ENCODE peak calls at places on chromosome 20, in ten cellular contexts. K, W, I, T, S, F, B, G, U and J are unnamed samples.

GRCh38 chr20:32920066-32920465 is 61.3 kb downstream of the EFCAB8 start:
- DNase-seq in K (no peak), W (no peak), I (no peak), T (no peak), S (no peak), F (no peak), B (no peak), G (no peak), U (no peak), J (no peak)

GRCh38 chr20:2217857-2218529 is 77.8 kb upstream of the TGM3 start:
- DNase-seq in K (no peak), W (peak), I (no peak), T (no peak), S (no peak), F (no peak), B (no peak), G (no peak), U (peak), J (no peak)

GRCh38 chr20:34703573-34704176 is 469 bp upstream of the TP53INP2 start:
- DNase-seq in K (no peak), W (no peak), I (peak), T (no peak), S (peak), F (peak), B (peak), G (peak), U (peak), J (peak)

GRCh38 chr20:44137210-44137781 is 49.7 kb downstream of the JPH2 start:
- DNase-seq in K (peak), W (peak), I (peak), T (no peak), S (peak), F (peak), B (peak), G (no peak), U (no peak), J (peak)

GRCh38 chr20:57701090-57701489 is 8.7 kb downstream of the PMEPA1 start:
- DNase-seq in K (no peak), W (no peak), I (no peak), T (no peak), S (no peak), F (no peak), B (no peak), G (no peak), U (no peak), J (no peak)

GRCh38 chr20:60147004-60147403 is 188.8 kb downstream of the CDH26 start:
- DNase-seq in K (no peak), W (no peak), I (no peak), T (no peak), S (no peak), F (no peak), B (no peak), G (no peak), U (no peak), J (no peak)

GRCh38 chr20:51128198-51128597 is 105.3 kb upstream of the KCNG1 start:
- DNase-seq in K (peak), W (no peak), I (no peak), T (no peak), S (peak), F (no peak), B (no peak), G (peak), U (no peak), J (peak)

GRCh38 chr20:39751557-39752137 is 789.5 kb downstream of the DHX35 start:
- DNase-seq in K (no peak), W (no peak), I (no peak), T (no peak), S (no peak), F (no peak), B (no peak), G (no peak), U (no peak), J (no peak)

GRCh38 chr20:46021361-46022359 is 7.4 kb upstream of the SLC12A5 start:
- DNase-seq in K (peak), W (no peak), I (no peak), T (peak), S (peak), F (peak), B (peak), G (no peak), U (peak), J (no peak)

GRCh38 chr20:10861086-10861485 is 187.3 kb upstream of the JAG1 start:
- DNase-seq in K (peak), W (no peak), I (no peak), T (no peak), S (peak), F (no peak), B (no peak), G (peak), U (no peak), J (peak)

GRCh38 chr20:25058797-25059486 is 1.0 kb upstream of the ACSS1 start:
- DNase-seq in K (no peak), W (no peak), I (peak), T (peak), S (no peak), F (no peak), B (no peak), G (no peak), U (no peak), J (peak)
- TF ChIP-seq CTCF in K (no peak), W (no peak), I (no peak), T (no peak), S (peak), F (no peak), B (no peak), G (no peak), U (no peak), J (no peak)

GRCh38 chr20:4569092-4569491 is 152.6 kb upstream of the PRND start:
- DNase-seq in K (no peak), W (no peak), I (no peak), T (no peak), S (no peak), F (peak), B (peak), G (no peak), U (no peak), J (no peak)
- TF ChIP-seq CTCF in K (no peak), W (no peak), I (no peak), T (no peak), S (peak), F (peak), B (no peak), G (peak), U (no peak), J (peak)

GRCh38 chr20:16128538-16129106 is 444.6 kb downstream of the KIF16B start:
- DNase-seq in K (no peak), W (no peak), I (no peak), T (no peak), S (no peak), F (no peak), B (no peak), G (peak), U (no peak), J (no peak)

GRCh38 chr20:16125810-16126209 is 447.4 kb downstream of the KIF16B start:
- DNase-seq in K (no peak), W (no peak), I (no peak), T (no peak), S (no peak), F (no peak), B (no peak), G (peak), U (no peak), J (no peak)

GRCh38 chr20:16123623-16124022 is 449.6 kb downstream of the KIF16B start:
- DNase-seq in K (no peak), W (no peak), I (no peak), T (no peak), S (no peak), F (no peak), B (no peak), G (peak), U (no peak), J (no peak)

GRCh38 chr20:16124491-16124890 is 448.8 kb downstream of the KIF16B start:
- DNase-seq in K (no peak), W (no peak), I (no peak), T (no peak), S (no peak), F (no peak), B (no peak), G (no peak), U (no peak), J (no peak)

GRCh38 chr20:16124911-16125776 is 448.1 kb downstream of the KIF16B start:
- DNase-seq in K (no peak), W (no peak), I (no peak), T (no peak), S (no peak), F (no peak), B (no peak), G (no peak), U (no peak), J (no peak)
- TF ChIP-seq CTCF in K (no peak), W (no peak), I (no peak), T (no peak), S (no peak), F (no peak), B (no peak), G (no peak), U (no peak), J (no peak)

GRCh38 chr20:19211252-19211651 is 1.2 kb upstream of the SLC24A3 start:
- DNase-seq in K (no peak), W (no peak), I (no peak), T (no peak), S (no peak), F (no peak), B (no peak), G (no peak), U (no peak), J (no peak)

GRCh38 chr20:19213946-19214490 is 1.6 kb downstream of the SLC24A3 start:
- DNase-seq in K (no peak), W (no peak), I (no peak), T (no peak), S (no peak), F (no peak), B (no peak), G (no peak), U (no peak), J (no peak)

GRCh38 chr20:19211661-19212523 is 550 bp upstream of the SLC24A3 start:
- DNase-seq in K (no peak), W (no peak), I (no peak), T (no peak), S (no peak), F (peak), B (peak), G (no peak), U (no peak), J (peak)

GRCh38 chr20:19210426-19211155 is 1.9 kb upstream of the SLC24A3 start:
- DNase-seq in K (no peak), W (no peak), I (no peak), T (no peak), S (peak), F (no peak), B (no peak), G (no peak), U (no peak), J (no peak)

GRCh38 chr20:19212524-19213502 is at the start of gene SLC24A3:
- DNase-seq in K (peak), W (peak), I (no peak), T (peak), S (peak), F (peak), B (peak), G (peak), U (no peak), J (peak)
- TF ChIP-seq CTCF in K (peak), W (peak), I (peak), T (peak), S (no peak), F (peak), B (no peak), G (no peak), U (no peak), J (peak)